ENCODE peak calls at places on chromosomes 1 and 21, in ten cellular contexts. R, T, W, Y, S, I, A, D, E and V are unnamed samples.

GRCh38 chr21:41630917-41631316 is 123.0 kb upstream of the TMPRSS2 start:
- DNase-seq in Y (no peak), R (no peak), A (no peak), I (no peak), W (no peak), D (no peak), E (no peak), T (no peak), S (no peak), V (no peak)

GRCh38 chr1:71461416-71461815 is 380.6 kb upstream of the ZRANB2 start:
- DNase-seq in S (no peak), R (no peak), A (no peak), D (no peak), T (no peak), I (no peak), E (no peak), W (no peak), Y (no peak), V (no peak)

GRCh38 chr1:222124602-222125001 is 382.7 kb upstream of the DUSP10 start:
- DNase-seq in D (no peak), E (no peak), I (no peak), S (no peak), T (no peak), Y (no peak), W (no peak), R (peak; percentile 63), A (no peak), V (no peak)

GRCh38 chr1:58443986-58444603 is 102.4 kb downstream of the OMA1 start:
- DNase-seq in R (no peak), T (no peak), A (no peak), E (no peak), S (no peak), Y (no peak), I (peak; percentile 18), W (no peak), D (no peak), V (no peak)

GRCh38 chr1:178910023-178910422 is 39.1 kb upstream of the ANGPTL1 start:
- DNase-seq in T (no peak), W (no peak), D (no peak), I (no peak), Y (no peak), E (no peak), A (no peak), S (no peak), R (no peak), V (no peak)

GRCh38 chr1:111707906-111708305 is 31.3 kb downstream of the INKA2 start:
- DNase-seq in T (no peak), I (peak; percentile 79), E (no peak), Y (no peak), S (no peak), D (no peak), W (no peak), A (no peak), R (no peak), V (no peak)

GRCh38 chr1:19003371-19004290 is 47.2 kb upstream of the IFFO2 start:
- DNase-seq in Y (no peak), S (no peak), T (no peak), E (no peak), I (peak; percentile 74), A (no peak), W (no peak), D (no peak), R (no peak), V (no peak)

GRCh38 chr1:17259233-17259873 is 10.5 kb downstream of the PADI3 start:
- DNase-seq in E (no peak), W (no peak), A (no peak), T (no peak), D (peak; percentile 69), Y (no peak), I (no peak), R (no peak), S (no peak), V (no peak)

GRCh38 chr1:167650266-167651160 is 20.5 kb downstream of the RCSD1 start:
- DNase-seq in A (no peak), D (no peak), R (no peak), Y (no peak), W (no peak), T (no peak), S (no peak), I (no peak), E (no peak), V (no peak)

GRCh38 chr1:15916417-15916816 is 59.5 kb downstream of the ZBTB17 start:
- DNase-seq in R (no peak), Y (no peak), T (no peak), D (no peak), S (no peak), I (peak; percentile 30), A (no peak), W (no peak), E (no peak), V (no peak)

GRCh38 chr1:196655037-196655436 is 3.2 kb downstream of the CFH start:
- DNase-seq in W (no peak), T (no peak), A (no peak), E (no peak), I (no peak), Y (no peak), D (no peak), R (no peak), S (no peak), V (no peak)

GRCh38 chr1:9825101-9826074 is 1.6 kb upstream of the CLSTN1 start:
- DNase-seq in R (peak; percentile 97), Y (peak; percentile 89), D (peak; percentile 87), W (peak; percentile 82), T (no peak), I (peak; percentile 69), E (no peak), A (peak; percentile 77), S (peak; percentile 31), V (peak; percentile 54)

GRCh38 chr1:25765152-25765909 is 34.7 kb upstream of the SELENON start:
- DNase-seq in D (no peak), E (no peak), A (no peak), W (no peak), T (no peak), I (no peak), R (no peak), S (no peak), Y (no peak), V (no peak)

GRCh38 chr21:31502537-31503143 is 156.9 kb upstream of the SOD1 start:
- DNase-seq in D (no peak), I (no peak), W (no peak), E (no peak), S (no peak), A (no peak), T (no peak), Y (no peak), R (no peak), V (no peak)

GRCh38 chr1:15322648-15323350 is 75.8 kb downstream of the FHAD1 start:
- DNase-seq in Y (peak; percentile 74), T (no peak), R (peak; percentile 45), W (peak; percentile 55), E (no peak), I (no peak), A (no peak), S (peak; percentile 24), D (no peak), V (no peak)

GRCh38 chr1:153536618-153537375 is 1.0 kb upstream of the S100A6 start:
- DNase-seq in I (no peak), E (no peak), D (no peak), W (peak; percentile 44), T (no peak), Y (no peak), A (no peak), R (no peak), S (no peak), V (no peak)
- H3K4me3 ChIP-seq in I (peak overlapping the region; percentile 94), E (peak overlapping the region; percentile 74), D (no peak overlapping the region), W (peak overlapping the region; percentile 78), T (no peak overlapping the region), Y (no peak overlapping the region), A (peak overlapping the region; percentile 74), R (no peak overlapping the region), S (peak overlapping the region; percentile 93), V (peak overlapping the region; percentile 90)

DNA sequence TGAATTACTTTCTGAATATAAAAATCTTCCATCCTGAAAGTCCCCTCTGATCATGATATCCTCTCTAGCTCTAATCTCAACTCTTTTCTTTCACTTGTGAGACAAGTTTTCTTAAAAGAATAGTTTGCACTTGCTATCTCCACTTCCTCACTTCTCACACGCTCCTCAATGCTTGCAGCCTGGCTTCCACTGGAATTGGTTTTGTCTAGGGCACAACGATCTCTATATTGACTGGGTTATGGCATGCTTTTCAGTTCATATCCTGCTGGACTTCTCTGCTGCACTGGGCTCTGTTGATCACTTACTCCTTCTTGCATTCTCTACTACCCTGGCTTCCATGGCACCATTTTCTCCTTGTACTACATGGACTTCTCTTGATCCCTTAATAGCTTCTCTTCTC is 474 bp downstream of the FCRLA start:
- DNase-seq in R (no peak), E (no peak), A (no peak), Y (no peak), I (no peak), S (no peak), W (no peak), T (no peak), D (no peak), V (no peak)
- H3K4me3 ChIP-seq in R (no peak overlapping the region), E (no peak overlapping the region), A (no peak overlapping the region), Y (no peak overlapping the region), I (no peak overlapping the region), S (no peak overlapping the region), W (no peak overlapping the region), T (no peak overlapping the region), D (no peak overlapping the region), V (no peak overlapping the region)

GRCh38 chr1:48966583-48966982 is 189.9 kb upstream of the BEND5 start:
- DNase-seq in E (peak; percentile 22), S (no peak), W (no peak), A (no peak), Y (no peak), D (no peak), T (no peak), R (no peak), I (no peak), V (no peak)
- H3K4me3 ChIP-seq in E (no peak overlapping the region), S (no peak overlapping the region), W (no peak overlapping the region), A (no peak overlapping the region), Y (no peak overlapping the region), D (no peak overlapping the region), T (no peak overlapping the region), R (no peak overlapping the region), I (no peak overlapping the region), V (no peak overlapping the region)

GRCh38 chr1:68175621-68176398 is 56.5 kb downstream of the WLS start:
- DNase-seq in R (no peak), A (no peak), S (no peak), E (no peak), I (peak; percentile 54), D (no peak), W (peak; percentile 70), Y (peak; percentile 52), T (no peak), V (no peak)

GRCh38 chr1:68168545-68169065 is 63.7 kb downstream of the WLS start:
- DNase-seq in S (no peak), W (no peak), Y (no peak), D (no peak), I (peak; percentile 22), T (no peak), R (no peak), E (no peak), A (no peak), V (no peak)

GRCh38 chr1:68173283-68174172 is 58.8 kb downstream of the WLS start:
- DNase-seq in T (no peak), R (no peak), W (no peak), D (no peak), A (no peak), E (no peak), Y (no peak), S (no peak), I (peak; percentile 63), V (no peak)

GRCh38 chr1:68178821-68179490 is 53.4 kb downstream of the WLS start:
- DNase-seq in R (no peak), A (no peak), T (no peak), W (no peak), I (peak; percentile 81), Y (no peak), S (no peak), E (no peak), D (no peak), V (no peak)

GRCh38 chr1:68174173-68175113 is 57.9 kb downstream of the WLS start:
- DNase-seq in E (peak; percentile 91), A (peak; percentile 22), D (peak; percentile 76), I (peak; percentile 97), W (peak; percentile 76), S (no peak), T (no peak), R (peak; percentile 61), Y (peak; percentile 67), V (no peak)
- H3K4me3 ChIP-seq in E (no peak overlapping the region), A (peak overlapping the region; percentile 26), D (no peak overlapping the region), I (no peak overlapping the region), W (no peak overlapping the region), S (peak overlapping the region; percentile 46), T (no peak overlapping the region), R (no peak overlapping the region), Y (no peak overlapping the region), V (no peak overlapping the region)